ENCODE peak calls at places on chromosomes 2 and 18, in nine cellular contexts. I is neural crest cell, Q is lower lobe of right lung, H is K562, T is A549, X is fibroblast of the aortic adventitia, L is cardiac muscle cell, G is GM10248, D is cardiac fibroblast. P is an unnamed sample.

GRCh38 chr18:78071146-78071710 is 821.6 kb downstream of the GALR1 start:
- DNase-seq in X (no peak), T (no peak), L (no peak), H (no peak), I (no peak), D (no peak), G (no peak), Q (no peak), P (no peak)

GRCh38 chr2:29374823-29375222 is 259.6 kb downstream of the CLIP4 start:
- DNase-seq in D (no peak), T (no peak), X (no peak), L (no peak), G (no peak), I (no peak), H (no peak), Q (no peak), P (no peak)

GRCh38 chr2:11630855-11631254 is 39.1 kb downstream of the NTSR2 start:
- DNase-seq in I (no peak), H (no peak), L (no peak), D (no peak), X (no peak), T (no peak), G (no peak), Q (no peak), P (no peak)

GRCh38 chr2:222024934-222025890 is 273.6 kb downstream of the PAX3 start:
- DNase-seq in Q (no peak), G (peak), X (peak), D (peak), T (peak), L (peak), I (peak), H (peak), P (no peak)

GRCh38 chr18:68436485-68436884 is 278.4 kb downstream of the TMX3 start:
- DNase-seq in X (no peak), L (no peak), G (no peak), D (peak), I (no peak), T (no peak), H (no peak), Q (no peak), P (no peak)

GRCh38 chr2:26001743-26002341 is 19.5 kb upstream of the KIF3C start:
- DNase-seq in L (no peak), Q (peak), H (no peak), T (peak), I (no peak), G (no peak), D (peak), X (peak), P (no peak)

GRCh38 chr2:236309669-236310029 is 45.4 kb upstream of the ASB18 start:
- DNase-seq in L (peak), H (peak), T (peak), D (peak), G (peak), I (peak), Q (no peak), X (peak), P (no peak)

GRCh38 chr2:70992945-70993688 is 1.6 kb downstream of the TEX261 start:
- DNase-seq in Q (no peak), D (no peak), L (no peak), T (no peak), X (no peak), H (peak), G (no peak), I (no peak), P (no peak)

GRCh38 chr18:76697441-76697901 is 124.9 kb upstream of the ZNF236 start:
- DNase-seq in L (no peak), Q (no peak), G (no peak), X (peak), D (peak), H (no peak), I (no peak), T (no peak), P (no peak)

GRCh38 chr18:79883461-79884295 is 67.8 kb downstream of the SLC66A2 start:
- DNase-seq in X (no peak), D (no peak), L (no peak), T (no peak), I (no peak), H (no peak), G (no peak), Q (peak), P (no peak)

GRCh38 chr2:148802448-148803220 is 72.4 kb upstream of the KIF5C start:
- DNase-seq in I (no peak), L (no peak), T (no peak), Q (no peak), G (no peak), X (no peak), D (peak), H (no peak), P (no peak)

GRCh38 chr2:179702912-179703311 is 158.5 kb downstream of the ZNF385B start:
- DNase-seq in T (no peak), G (no peak), I (no peak), H (no peak), D (no peak), Q (no peak), L (no peak), X (no peak), P (no peak)

GRCh38 chr2:43898134-43898957 is 59.6 kb downstream of the ABCG8 start:
- DNase-seq in H (peak), Q (peak), T (peak), D (no peak), I (peak), L (peak), X (no peak), G (no peak), P (no peak)

GRCh38 chr18:3596324-3597158 is 146.6 kb downstream of the TGIF1 start:
- DNase-seq in G (peak), X (no peak), L (peak), Q (peak), D (peak), I (peak), H (peak), T (peak), P (no peak)

GRCh38 chr2:9813312-9814128 is 29.8 kb upstream of the TAF1B start:
- DNase-seq in Q (peak), T (peak), G (peak), L (peak), H (peak), I (peak), D (peak), X (peak), P (no peak)

GRCh38 chr2:237181844-237182243 is 96.2 kb downstream of the COPS8 start:
- DNase-seq in D (peak), I (no peak), Q (no peak), H (no peak), T (peak), G (no peak), L (no peak), X (peak), P (no peak)

GRCh38 chr2:120388222-120389035 is 42.5 kb downstream of the INHBB start:
- DNase-seq in D (no peak), G (no peak), X (no peak), I (no peak), H (no peak), L (no peak), T (no peak), Q (peak), P (no peak)

GRCh38 chr18:55858661-55859111 is 270.7 kb upstream of the TCF4 start:
- DNase-seq in D (peak), L (no peak), H (no peak), I (no peak), G (no peak), T (no peak), Q (no peak), X (peak), P (no peak)

GRCh38 chr2:25251461-25252273 is 83.3 kb upstream of the POMC start:
- DNase-seq in T (peak), G (peak), H (peak), Q (peak), D (peak), I (peak), L (peak), X (no peak), P (no peak)

GRCh38 chr2:145137211-145137610 is 617.3 kb upstream of the ZEB2 start:
- DNase-seq in D (no peak), H (no peak), X (no peak), I (no peak), G (no peak), L (no peak), Q (no peak), T (peak), P (no peak)

GRCh38 chr2:207828361-207829057 is 58.8 kb upstream of the FZD5 start:
- DNase-seq in L (no peak), G (no peak), X (no peak), Q (no peak), H (no peak), D (peak), I (no peak), T (no peak), P (no peak)

GRCh38 chr2:112173646-112174319 is 35.6 kb downstream of the FBLN7 start:
- DNase-seq in X (no peak), G (no peak), T (no peak), L (no peak), I (no peak), H (no peak), Q (no peak), D (no peak), P (no peak)

GRCh38 chr2:64000630-64001381 is 18.4 kb downstream of the VPS54 start:
- DNase-seq in Q (no peak), H (no peak), G (no peak), L (no peak), T (peak), I (no peak), X (no peak), D (no peak), P (no peak)

GRCh38 chr18:50877545-50878265 is 1.2 kb upstream of the ME2 start:
- DNase-seq in Q (no peak), H (no peak), X (no peak), G (no peak), D (no peak), L (no peak), I (no peak), T (no peak), P (no peak)

DNA sequence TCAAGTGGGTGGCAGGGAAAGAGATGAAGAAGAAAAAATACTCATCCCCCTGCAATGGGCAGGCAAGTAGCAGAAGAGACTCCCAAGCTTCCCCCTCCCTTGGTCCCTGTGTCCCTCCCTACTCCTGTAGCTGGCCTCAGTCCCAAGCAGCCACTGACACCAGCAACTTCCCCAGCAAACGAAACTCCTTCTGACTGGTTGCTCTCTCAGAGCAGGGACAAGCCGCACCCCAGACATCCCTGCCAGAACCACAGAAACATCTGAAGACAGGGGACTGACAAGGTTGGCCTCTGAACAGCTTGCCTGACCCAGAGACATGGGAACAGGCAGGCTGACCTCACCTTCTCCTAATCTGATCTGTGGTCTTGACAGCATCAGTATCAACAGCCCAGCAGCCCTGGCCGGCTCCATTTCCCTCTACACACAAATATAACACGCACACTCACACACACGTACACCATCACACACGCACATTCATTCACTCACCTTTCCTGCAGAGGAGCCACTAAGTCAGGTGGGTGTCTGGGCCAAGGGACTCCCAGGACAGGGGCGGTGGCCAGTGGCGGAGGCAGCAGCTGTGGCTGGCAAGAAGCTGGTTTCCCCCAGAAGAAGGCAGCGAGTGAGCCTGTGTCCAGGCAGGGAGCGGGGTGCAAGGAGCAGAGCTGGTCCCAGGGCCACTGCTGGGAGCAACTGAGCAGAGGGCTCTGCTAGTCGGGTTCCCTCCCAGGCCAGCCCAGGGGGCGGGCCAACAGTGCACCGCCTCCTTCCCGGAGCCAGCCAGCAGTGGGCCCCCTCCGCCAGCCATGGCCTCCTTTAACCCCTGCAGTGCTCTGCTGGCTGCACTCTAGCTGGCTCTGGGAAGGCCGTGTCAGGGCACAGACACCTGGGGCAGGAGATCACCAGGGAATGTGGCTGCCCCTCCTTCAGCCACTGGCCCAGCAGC is 59.1 kb downstream of the TNS1 start:
- DNase-seq in T (peak), D (peak), G (no peak), I (peak), L (peak), Q (peak), H (peak), X (peak), P (no peak)
- TF ChIP-seq CTCF in T (no peak), D (peak), G (no peak), I (no peak), L (peak), Q (peak), H (peak), X (peak), P (no peak)

GRCh38 chr2:60337142-60337497 is 216.3 kb downstream of the BCL11A start:
- DNase-seq in L (peak), I (no peak), H (no peak), Q (no peak), X (no peak), T (no peak), D (no peak), G (no peak), P (no peak)
- TF ChIP-seq CTCF in L (no peak), I (no peak), H (no peak), Q (no peak), X (no peak), T (no peak), D (no peak), G (no peak), P (no peak)

GRCh38 chr2:216877085-216877484 is 17.2 kb upstream of the TNP1 start:
- DNase-seq in L (no peak), I (no peak), T (peak), Q (no peak), X (no peak), H (no peak), G (no peak), D (peak), P (no peak)
- TF ChIP-seq CTCF in L (no peak), I (no peak), T (no peak), Q (no peak), X (peak), H (peak), G (no peak), D (peak), P (no peak)

GRCh38 chr2:82282111-82282882 is 1977.7 kb upstream of the LRRTM1 start:
- DNase-seq in X (no peak), G (no peak), Q (no peak), D (no peak), I (no peak), T (peak), H (no peak), L (peak), P (no peak)
- TF ChIP-seq CTCF in X (no peak), G (no peak), Q (no peak), D (no peak), I (peak), T (no peak), H (no peak), L (no peak), P (no peak)

GRCh38 chr2:55063713-55064323 is 13.6 kb upstream of the RTN4 start:
- DNase-seq in I (no peak), L (no peak), D (no peak), T (peak), G (no peak), Q (no peak), H (no peak), X (no peak), P (no peak)
- TF ChIP-seq CTCF in I (no peak), L (no peak), D (peak), T (peak), G (no peak), Q (peak), H (peak), X (no peak), P (no peak)

P was measured in omental fat pad.